ENCODE peak calls at places on chromosomes 6 and 20, in seven cellular contexts. E is germinal center, A is epithelial cell of esophagus, G is substantia nigra, L is non-pigmented ciliary epithelial cell, X is HT1080, N is fibroblast of the aortic adventitia. K is an unnamed sample.

GRCh38 chr6:157991067-157991432 is 9.4 kb downstream of the SYNJ2 start:
- DNase-seq in E (no peak), A (no peak), G (no peak), L (no peak), X (no peak), N (no peak), K (no peak)

GRCh38 chr20:38700146-38700545 is 24.1 kb upstream of the SLC32A1 start:
- DNase-seq in E (no peak), A (no peak), G (no peak), L (no peak), X (no peak), N (no peak), K (no peak)

GRCh38 chr6:32703347-32703746 is 36.9 kb upstream of the HLA-DQB1 start:
- DNase-seq in E (no peak), A (no peak), G (no peak), L (no peak), X (no peak), N (no peak), K (no peak)

GRCh38 chr6:135018057-135018456 is 36.6 kb downstream of the HBS1L start:
- DNase-seq in E (no peak), A (no peak), G (no peak), L (no peak), X (no peak), N (no peak), K (no peak)

GRCh38 chr20:48384147-48384818 is 443.5 kb downstream of the PREX1 start:
- DNase-seq in E (peak), A (no peak), G (no peak), L (no peak), X (no peak), N (no peak), K (no peak)

GRCh38 chr6:6546318-6547110 is 42.0 kb upstream of the LY86 start:
- DNase-seq in E (peak), A (peak), G (peak), L (no peak), X (no peak), N (peak), K (peak)

GRCh38 chr20:12201289-12201991 is 283.7 kb downstream of the BTBD3 start:
- DNase-seq in E (no peak), A (peak), G (no peak), L (peak), X (peak), N (peak), K (no peak)

GRCh38 chr6:163485388-163485851 is 70.9 kb downstream of the QKI start:
- DNase-seq in E (no peak), A (peak), G (no peak), L (no peak), X (no peak), N (peak), K (no peak)

GRCh38 chr6:137496909-137497721 is 2.9 kb upstream of the OLIG3 start:
- DNase-seq in E (no peak), A (no peak), G (no peak), L (no peak), X (no peak), N (no peak), K (no peak)

GRCh38 chr6:36050947-36051710 is 23.5 kb downstream of the MAPK14 start:
- DNase-seq in E (no peak), A (no peak), G (no peak), L (no peak), X (no peak), N (peak), K (no peak)

GRCh38 chr6:149093643-149094042 is 223.9 kb upstream of the TAB2 start:
- DNase-seq in E (no peak), A (no peak), G (no peak), L (no peak), X (peak), N (peak), K (no peak)

GRCh38 chr6:12991435-12991834 is 274.9 kb downstream of the PHACTR1 start:
- DNase-seq in E (no peak), A (no peak), G (no peak), L (no peak), X (no peak), N (no peak), K (no peak)

GRCh38 chr6:52213127-52213526 is 27.0 kb downstream of the IL17A start:
- DNase-seq in E (no peak), A (no peak), G (no peak), L (no peak), X (no peak), N (no peak), K (no peak)

GRCh38 chr6:57044568-57044967 is 1.9 kb upstream of the KIAA1586 start:
- DNase-seq in E (no peak), A (no peak), G (no peak), L (no peak), X (no peak), N (no peak), K (no peak)

GRCh38 chr6:112927641-112928040 is 580.5 kb downstream of the RFPL4B start:
- DNase-seq in E (no peak), A (peak), G (no peak), L (no peak), X (no peak), N (peak), K (no peak)

GRCh38 chr6:41679696-41680095 is 41.4 kb downstream of the MDFI start:
- DNase-seq in E (no peak), A (no peak), G (no peak), L (no peak), X (no peak), N (no peak), K (no peak)

GRCh38 chr6:43627008-43627825 is 1.8 kb downstream of the GTPBP2 start:
- DNase-seq in E (no peak), A (peak), G (no peak), L (peak), X (peak), N (peak), K (peak)

GRCh38 chr6:56062856-56063255 is 184.5 kb downstream of the COL21A1 start:
- DNase-seq in E (no peak), A (no peak), G (no peak), L (no peak), X (no peak), N (peak), K (no peak)

GRCh38 chr6:39476151-39476550 is 153.6 kb upstream of the KCNK16 start:
- DNase-seq in E (no peak), A (no peak), G (no peak), L (no peak), X (no peak), N (no peak), K (no peak)

K was measured in hypothalamus.